ENCODE peak calls at places on chromosomes 12 and 14, in four cellular contexts. P, W, K and T are unnamed samples.

GRCh38 chr14:68630081-68630571 is 162.7 kb downstream of the ZFP36L1 start:
- DNase-seq in K (no peak), W (peak; percentile 66), P (no peak), T (no peak)

GRCh38 chr14:100025111-100025510 is 40.1 kb upstream of the EVL start:
- DNase-seq in P (no peak), K (no peak), W (peak; percentile 37), T (no peak)

GRCh38 chr12:79563021-79563739 is 127.6 kb downstream of the PAWR start:
- DNase-seq in P (no peak), K (no peak), W (no peak), T (no peak)

GRCh38 chr12:46763230-46763629 is 62.6 kb downstream of the SLC38A4 start:
- DNase-seq in W (no peak), K (no peak), P (no peak), T (no peak)

GRCh38 chr12:27277846-27278260 is 33.8 kb downstream of the STK38L start:
- DNase-seq in P (no peak), W (peak; percentile 64), K (no peak), T (no peak)

GRCh38 chr12:55822228-55822627 is 4.4 kb downstream of the ORMDL2 start:
- DNase-seq in P (no peak), K (peak; percentile 43), W (peak; percentile 42), T (no peak)

GRCh38 chr12:14723763-14724162 is 27.4 kb upstream of the GUCY2C start:
- DNase-seq in K (peak; percentile 61), P (peak; percentile 26), W (peak; percentile 27), T (no peak)

GRCh38 chr12:57005980-57006808 is at the start of gene ZBTB39:
- DNase-seq in K (peak; percentile 88), P (peak; percentile 69), W (peak; percentile 85), T (no peak)

GRCh38 chr12:12901158-12901791 is 9.9 kb downstream of the GPRC5A start:
- DNase-seq in P (no peak), W (no peak), K (no peak), T (no peak)

GRCh38 chr12:126191037-126191891 is 1126.0 kb downstream of the AACS start:
- DNase-seq in P (no peak), W (peak; percentile 46), K (no peak), T (no peak)

GRCh38 chr12:73514672-73515071 is 1023.0 kb upstream of the ATXN7L3B start:
- DNase-seq in W (no peak), P (no peak), K (no peak), T (no peak)

GRCh38 chr14:29584992-29585391 is 342.7 kb downstream of the PRKD1 start:
- DNase-seq in K (no peak), P (peak; percentile 23), W (peak; percentile 83), T (peak; percentile 33)

GRCh38 chr14:51333901-51334432 is 93.9 kb downstream of the TMX1 start:
- DNase-seq in W (no peak), P (no peak), K (no peak), T (no peak)

GRCh38 chr12:110354172-110354780 is 49.2 kb downstream of the ANAPC7 start:
- DNase-seq in P (no peak), K (no peak), W (no peak), T (no peak)

GRCh38 chr12:26327975-26328635 is 132.7 kb downstream of the SSPN start:
- DNase-seq in P (no peak), W (no peak), K (no peak), T (no peak)

GRCh38 chr14:60845523-60845922 is 111.0 kb downstream of the MNAT1 start:
- DNase-seq in K (no peak), W (no peak), P (no peak), T (no peak)

GRCh38 chr12:41486718-41487117 is 298.6 kb downstream of the PDZRN4 start:
- DNase-seq in P (no peak), W (no peak), K (no peak), T (no peak)

GRCh38 chr12:96687719-96688118 is 198.3 kb downstream of the CFAP54 start:
- DNase-seq in K (no peak), W (no peak), P (no peak), T (no peak)

GRCh38 chr12:124824195-124824594 is 39.5 kb downstream of the SCARB1 start:
- DNase-seq in W (no peak), P (no peak), K (no peak), T (no peak)

GRCh38 chr12:32443491-32443890 is 44.1 kb downstream of the FGD4 start:
- DNase-seq in W (no peak), K (no peak), P (no peak), T (no peak)

GRCh38 chr12:79883216-79883615 is 51.7 kb downstream of the PPP1R12A start:
- DNase-seq in P (no peak), W (no peak), K (no peak), T (no peak)

GRCh38 chr12:111443586-111443985 is 37.9 kb downstream of the SH2B3 start:
- DNase-seq in P (no peak), W (no peak), K (peak; percentile 77), T (no peak)

GRCh38 chr12:54759751-54760150 is 94.6 kb upstream of the MUCL1 start:
- DNase-seq in W (peak; percentile 24), K (no peak), P (no peak), T (no peak)

GRCh38 chr12:123431951-123432886 is 4.3 kb downstream of the RILPL2 start:
- DNase-seq in W (no peak), K (no peak), P (no peak), T (no peak)

GRCh38 chr14:42944284-42944683 is 1337.6 kb downstream of the LRFN5 start:
- DNase-seq in P (no peak), W (no peak), K (no peak), T (no peak)